ENCODE peak calls at places on chromosomes 11 and 22, in five cellular contexts. F is lower lobe of right lung, V is IMR-90, H is kidney, P is choroid plexus epithelial cell. U is an unnamed sample.

GRCh38 chr11:68461284-68461861 is 821 bp downstream of the PPP6R3 start:
- DNase-seq in F (no peak), P (peak; percentile 58), H (no peak), V (peak; percentile 17), U (no peak)

GRCh38 chr22:31846161-31847115 is 92.6 kb downstream of the DEPDC5 start:
- DNase-seq in H (no peak), V (peak; percentile 96), P (peak; percentile 83), F (no peak), U (no peak)

GRCh38 chr11:15114501-15115475 is at the start of gene INSC:
- DNase-seq in F (no peak), P (peak; percentile 22), H (no peak), V (peak; percentile 8), U (no peak)

GRCh38 chr11:83192846-83193245 is 666 bp upstream of the ANKRD42 start:
- DNase-seq in V (no peak), F (no peak), H (no peak), P (peak; percentile 53), U (no peak)

GRCh38 chr22:26892401-26893033 is 235.1 kb downstream of the MIAT start:
- DNase-seq in F (peak; percentile 65), V (no peak), H (no peak), P (no peak), U (peak; percentile 2)

GRCh38 chr22:45483918-45484499 is 18.7 kb upstream of the FBLN1 start:
- DNase-seq in F (peak; percentile 6), P (no peak), V (no peak), H (no peak), U (no peak)

GRCh38 chr22:46674367-46674781 is 54.2 kb downstream of the GRAMD4 start:
- DNase-seq in P (no peak), V (no peak), F (peak; percentile 72), H (peak; percentile 91), U (no peak)

GRCh38 chr11:65090628-65091027 is 5.4 kb upstream of the VPS51 start:
- DNase-seq in V (no peak), H (no peak), F (no peak), P (no peak), U (no peak)

GRCh38 chr22:23124611-23125511 is 16.9 kb downstream of the RSPH14 start:
- DNase-seq in F (no peak), P (no peak), V (no peak), H (no peak), U (no peak)

GRCh38 chr22:32644252-32645100 is 157.0 kb upstream of the TIMP3 start:
- DNase-seq in F (peak; percentile 73), H (peak; percentile 90), P (peak; percentile 78), V (peak; percentile 59), U (no peak)

GRCh38 chr11:104124979-104125378 is 39.0 kb downstream of the PDGFD start:
- DNase-seq in H (no peak), P (peak; percentile 66), V (no peak), F (no peak), U (no peak)

GRCh38 chr11:113553905-113554304 is 78.7 kb upstream of the DRD2 start:
- DNase-seq in F (no peak), H (no peak), P (no peak), V (no peak), U (no peak)
- TF ChIP-seq CTCF in F (no peak), H (no peak), P (peak; percentile 22), V (no peak), U (peak; percentile 12)

GRCh38 chr11:126991596-126991995 is 9.0 kb downstream of the KIRREL3 start:
- DNase-seq in H (no peak), V (peak; percentile 80), P (no peak), F (no peak), U (no peak)

GRCh38 chr11:126989942-126990715 is 10.4 kb downstream of the KIRREL3 start:
- DNase-seq in F (peak; percentile 73), H (peak; percentile 85), V (peak; percentile 77), P (peak; percentile 66), U (peak; percentile 4)

GRCh38 chr11:126992804-126993111 is 7.8 kb downstream of the KIRREL3 start:
- DNase-seq in P (peak; percentile 22), H (no peak), F (no peak), V (peak; percentile 95), U (no peak)

GRCh38 chr11:126992065-126992803 is 8.3 kb downstream of the KIRREL3 start:
- DNase-seq in P (peak; percentile 18), F (no peak), V (peak; percentile 98), H (no peak), U (no peak)

DNA sequence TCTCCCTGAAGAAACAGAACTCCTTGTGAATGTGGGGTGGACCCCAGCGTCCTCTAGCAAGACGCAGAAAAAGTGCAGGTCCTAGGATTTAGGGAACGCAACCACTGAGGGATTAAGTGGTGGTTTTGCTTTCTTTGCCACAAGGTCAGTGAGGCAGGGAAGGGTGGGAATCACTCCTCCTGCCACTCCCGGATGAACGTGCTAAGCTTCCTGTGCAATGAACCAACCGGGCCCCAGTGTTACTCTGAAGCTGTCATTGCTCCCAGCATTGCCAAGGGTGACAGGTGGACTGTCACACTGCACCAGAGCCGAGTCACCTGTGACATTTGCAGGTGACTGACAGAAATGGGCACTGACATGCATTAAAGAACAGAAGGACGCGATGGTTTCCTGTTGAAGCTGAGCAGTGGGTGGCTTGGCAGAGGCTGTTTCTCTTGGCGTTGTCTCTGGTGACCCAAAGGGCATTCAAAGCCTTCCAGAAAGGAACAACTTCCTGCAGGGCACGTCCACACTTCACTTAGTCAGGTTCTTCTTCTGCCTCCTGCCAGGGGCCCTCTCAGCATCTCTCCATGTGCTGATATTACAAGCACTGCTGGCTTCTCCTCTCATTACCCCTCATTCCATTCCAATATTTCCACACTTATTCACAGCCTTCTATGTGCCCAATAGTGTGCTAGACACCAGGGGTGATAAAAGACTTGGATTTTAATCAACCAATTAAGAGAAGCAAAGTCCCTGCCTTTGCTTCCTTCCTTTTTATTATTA is 9.7 kb downstream of the KIRREL3 start:
- DNase-seq in F (no peak), V (peak; percentile 40), H (no peak), P (no peak), U (no peak)
- TF ChIP-seq CTCF in F (peak; percentile 3), V (no peak), H (no peak), P (no peak), U (no peak)

DNA sequence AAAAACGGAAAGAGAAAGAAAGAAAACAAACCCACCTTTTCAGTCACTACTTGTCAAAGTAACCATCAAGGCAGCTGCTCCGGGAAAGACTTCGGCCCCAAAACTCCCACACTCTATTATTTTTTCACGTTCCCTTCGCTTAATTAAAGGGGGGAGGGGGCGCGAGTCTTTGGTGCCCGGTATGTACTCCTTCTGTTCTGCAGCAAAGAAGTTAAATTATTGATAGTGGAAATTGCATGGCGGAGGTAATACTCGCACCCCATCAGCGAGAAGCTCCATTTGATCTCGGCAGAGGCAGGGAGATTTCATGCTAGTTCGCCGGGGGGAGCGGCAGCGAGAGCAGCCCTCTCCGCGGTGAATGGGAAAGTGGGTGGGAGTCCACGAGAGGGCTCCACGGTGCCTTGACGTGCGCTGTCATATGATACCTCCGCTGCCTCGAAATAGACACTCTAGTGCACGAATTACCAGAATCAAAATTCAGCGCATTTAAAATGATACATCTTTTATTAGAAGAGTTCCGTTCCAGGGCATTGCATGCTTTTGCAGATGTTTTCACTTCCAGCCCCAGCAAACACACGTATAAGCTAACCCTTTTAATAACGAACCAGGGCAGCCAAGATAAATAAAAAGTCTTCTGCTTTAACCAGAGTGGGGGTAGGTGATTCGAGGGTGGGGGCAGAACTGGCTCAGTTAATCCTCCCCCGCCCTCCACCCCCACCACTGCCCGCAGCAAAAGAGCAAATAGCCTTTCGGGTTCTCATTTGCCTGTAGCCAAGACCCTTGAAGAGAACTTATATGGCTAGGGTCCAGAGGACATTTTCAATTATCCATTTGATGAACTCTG is 1.2 kb upstream of the BDNF start:
- DNase-seq in H (no peak), F (no peak), P (peak; percentile 81), V (peak; percentile 89), U (no peak)
- TF ChIP-seq CTCF in H (no peak), F (no peak), P (peak; percentile 53), V (peak; percentile 56), U (peak; percentile 28)

DNA sequence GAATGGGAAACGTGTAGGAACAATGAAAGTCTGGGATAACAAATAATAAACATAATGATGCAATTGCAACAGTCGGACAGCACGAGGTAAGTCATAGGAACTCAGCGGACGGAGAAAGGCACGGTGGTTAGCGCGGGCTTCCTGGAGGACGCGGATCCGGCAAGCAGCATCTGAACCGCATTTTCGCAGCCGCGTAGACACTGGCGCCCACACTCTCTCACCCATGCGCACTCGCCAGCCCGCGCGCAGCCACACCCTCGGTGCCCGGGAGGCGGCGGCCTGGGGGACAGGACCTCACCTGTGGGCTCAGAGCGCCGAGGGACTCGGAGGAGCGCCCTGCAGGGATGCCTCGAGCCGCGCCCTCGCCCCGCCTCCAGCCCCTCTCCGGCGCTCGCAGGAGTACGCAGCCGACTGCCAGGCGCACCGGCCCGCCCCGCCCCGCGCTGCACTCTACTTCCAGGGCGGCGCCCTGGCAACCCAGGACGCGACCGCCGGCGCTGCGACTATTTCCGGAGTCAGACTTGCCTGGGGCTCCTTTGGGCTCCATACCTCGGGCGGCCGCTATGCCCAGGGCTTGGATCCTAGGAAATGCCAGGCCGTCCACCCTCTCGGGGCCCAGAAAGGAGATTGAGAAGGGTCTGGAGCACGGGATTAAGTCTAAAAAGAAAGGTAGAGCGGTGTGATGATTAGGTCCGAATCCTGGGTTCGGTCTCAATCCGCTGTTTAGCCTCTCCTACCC is at the start of gene TTLL1:
- DNase-seq in P (peak; percentile 87), H (peak; percentile 95), F (peak; percentile 95), V (peak; percentile 75), U (peak; percentile 67)
- TF ChIP-seq CTCF in P (no peak), H (no peak), F (no peak), V (no peak), U (no peak)

GRCh38 chr11:124633355-124633754 is 10.7 kb downstream of the TBRG1 start:
- DNase-seq in V (peak; percentile 17), P (peak; percentile 64), F (no peak), H (no peak), U (no peak)
- TF ChIP-seq CTCF in V (peak; percentile 32), P (peak; percentile 70), F (no peak), H (no peak), U (peak; percentile 59)

DNA sequence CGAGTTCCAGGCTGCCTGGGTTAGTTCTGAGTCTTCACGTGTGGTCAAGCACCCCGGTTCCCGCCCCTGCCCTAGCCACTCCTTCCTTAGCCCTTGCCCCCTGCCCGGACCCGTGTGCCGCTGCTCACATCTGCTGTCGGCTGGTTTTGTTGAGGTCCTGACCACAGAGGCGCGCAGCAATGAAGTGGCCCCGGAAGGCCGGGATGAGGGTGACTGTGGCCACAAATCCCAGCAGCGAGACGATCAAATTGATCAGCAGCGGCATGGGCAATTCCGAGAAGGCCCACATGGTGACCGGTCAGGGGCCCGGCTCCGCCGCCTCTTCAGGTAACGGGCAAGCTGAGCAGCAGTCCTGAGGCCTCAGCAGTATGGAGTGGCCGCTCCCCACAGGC is 290 bp downstream of the DPAGT1 start:
- DNase-seq in P (no peak), F (no peak), V (no peak), H (no peak), U (no peak)
- TF ChIP-seq CTCF in P (no peak), F (no peak), V (no peak), H (peak; percentile 8), U (no peak)

DNA sequence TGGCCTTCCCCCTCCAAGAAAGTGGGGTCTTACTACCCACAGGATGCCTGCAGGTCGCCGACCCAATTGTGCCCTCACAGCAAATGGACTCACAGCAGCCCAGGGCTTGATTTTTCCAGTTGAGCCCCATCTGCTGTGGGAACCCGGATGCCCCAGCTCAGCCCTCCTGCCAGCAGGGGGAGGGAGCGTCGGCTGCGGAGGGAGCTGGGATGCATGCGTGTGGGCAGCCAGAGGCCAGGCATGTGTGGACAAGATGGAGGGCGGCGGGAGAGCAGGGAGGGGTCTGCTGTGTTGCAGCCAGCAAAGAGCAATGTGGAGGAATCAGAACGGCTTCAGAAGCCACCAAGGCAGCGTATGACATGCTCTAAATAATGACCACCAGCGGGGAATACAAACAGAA is 41.0 kb upstream of the EIF3D start:
- DNase-seq in P (peak; percentile 55), H (no peak), F (no peak), V (peak; percentile 27), U (no peak)
- TF ChIP-seq CTCF in P (peak; percentile 66), H (no peak), F (no peak), V (peak; percentile 43), U (no peak)

GRCh38 chr11:119307219-119307618 is 9.7 kb downstream of the MCAM start:
- DNase-seq in V (no peak), H (no peak), F (no peak), P (no peak), U (no peak)
- TF ChIP-seq CTCF in V (peak; percentile 30), H (no peak), F (no peak), P (peak; percentile 24), U (peak; percentile 35)

U was measured in LNCaP clone FGC.